ENCODE peak calls at places on chromosome 6, in seven cellular contexts. O is gastrocnemius medialis; I is astrocyte of the cerebellum; M is Jurkat, Clone E6-1; J is pancreas; Q is foreskin fibroblast; W is choroid plexus epithelial cell. Y is an unnamed sample.
A peak's percentile ranks its signal among the peaks of the same experiment; 100 is the strongest.

GRCh38 chr6:7106752-7107577 is 796 bp upstream of the RREB1 start:
- DNase-seq in W (peak; percentile 14), Q (peak; percentile 19), O (peak; percentile 7), M (no peak), I (no peak), J (peak; percentile 25), Y (peak; percentile 19)

GRCh38 chr6:161487694-161488093 is 213.8 kb upstream of the AGPAT4 start:
- DNase-seq in O (no peak), M (no peak), Q (no peak), I (no peak), J (no peak), W (no peak), Y (no peak)

GRCh38 chr6:152399409-152399808 is 237.8 kb downstream of the SYNE1 start:
- DNase-seq in W (no peak), M (no peak), O (no peak), I (no peak), J (no peak), Q (no peak), Y (no peak)

GRCh38 chr6:44156494-44157151 is 2.0 kb upstream of the CAPN11 start:
- DNase-seq in Q (no peak), M (no peak), I (no peak), W (no peak), O (no peak), J (peak; percentile 76), Y (no peak)

GRCh38 chr6:119226089-119226488 is 123.5 kb downstream of the MAN1A1 start:
- DNase-seq in J (no peak), Q (no peak), M (no peak), W (no peak), I (no peak), O (no peak), Y (no peak)

GRCh38 chr6:91483415-91483814 is 896.5 kb upstream of the MAP3K7 start:
- DNase-seq in I (no peak), Q (no peak), J (no peak), W (no peak), O (no peak), M (no peak), Y (no peak)

GRCh38 chr6:150910561-150910960 is 45.1 kb downstream of the MTHFD1L start:
- DNase-seq in I (no peak), M (no peak), W (no peak), Q (no peak), O (no peak), J (no peak), Y (no peak)

GRCh38 chr6:137799950-137800568 is 67.0 kb upstream of the TNFAIP3 start:
- DNase-seq in I (peak; percentile 13), W (peak; percentile 84), Q (no peak), M (peak; percentile 83), O (no peak), J (peak; percentile 8), Y (no peak)

GRCh38 chr6:15994814-15995459 is 133.9 kb upstream of the MYLIP start:
- DNase-seq in M (no peak), O (no peak), Q (no peak), W (no peak), I (no peak), J (no peak), Y (no peak)

GRCh38 chr6:146269482-146269881 is 240.6 kb downstream of the GRM1 start:
- DNase-seq in W (no peak), Q (no peak), M (no peak), J (no peak), O (no peak), I (no peak), Y (no peak)

DNA sequence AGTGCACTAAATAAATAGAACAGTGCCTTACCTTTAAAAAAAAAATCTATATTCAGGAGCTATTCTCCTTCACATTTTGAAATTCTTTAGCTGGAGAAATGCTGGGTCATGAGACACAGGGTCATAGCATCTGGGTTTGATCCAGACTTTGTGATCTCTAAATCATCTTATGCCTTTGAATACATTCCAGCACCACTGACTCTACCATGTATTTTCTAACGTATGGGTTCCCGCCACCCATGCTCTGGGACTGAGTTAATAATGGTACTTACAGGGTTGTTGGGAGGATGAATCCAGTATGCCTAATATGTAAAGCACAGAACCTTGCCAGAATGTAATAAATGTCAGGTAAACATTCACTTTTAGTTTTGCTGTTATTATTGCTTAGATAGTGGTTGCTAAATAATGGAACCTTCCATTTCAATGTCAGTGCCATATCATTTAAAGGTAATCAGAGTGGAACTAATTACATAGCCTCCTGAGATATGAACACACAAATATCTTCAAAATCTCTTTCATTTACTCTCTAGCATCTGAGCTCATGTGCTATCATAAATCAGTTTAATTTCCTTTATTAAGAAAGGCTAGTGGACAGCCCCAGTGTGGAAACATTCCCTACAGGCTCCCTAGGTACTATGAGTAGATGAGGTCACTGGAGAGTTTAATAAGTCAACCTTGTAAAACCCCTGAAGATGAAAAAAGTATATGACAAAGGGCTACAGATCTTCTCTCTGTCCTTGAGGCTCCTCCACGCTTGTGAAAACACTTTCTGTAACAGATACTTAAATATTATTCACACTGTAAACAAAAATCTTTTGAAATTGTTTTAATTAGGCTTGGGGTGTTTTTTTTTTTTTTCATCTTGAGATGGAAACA is 226.7 kb downstream of the ALDH8A1 start:
- DNase-seq in M (no peak), W (peak; percentile 85), I (no peak), Q (peak; percentile 59), J (no peak), O (no peak), Y (no peak)
- H3K4me3 ChIP-seq in M (no peak overlapping the region), W (no peak overlapping the region), I (no peak overlapping the region), Q (no peak overlapping the region), J (no peak overlapping the region), O (no peak overlapping the region), Y (no peak overlapping the region)

GRCh38 chr6:33904050-33904827 is 100.4 kb upstream of the MLN start:
- DNase-seq in O (no peak), J (peak; percentile 17), M (peak; percentile 97), W (peak; percentile 7), I (no peak), Q (no peak), Y (no peak)

GRCh38 chr6:33903579-33903978 is 99.8 kb upstream of the MLN start:
- DNase-seq in Q (no peak), M (no peak), O (no peak), W (no peak), I (no peak), J (no peak), Y (no peak)

GRCh38 chr6:33907227-33907626 is 103.4 kb upstream of the MLN start:
- DNase-seq in I (no peak), W (no peak), J (no peak), Q (no peak), M (no peak), O (no peak), Y (no peak)

GRCh38 chr6:33906413-33906812 is 102.6 kb upstream of the MLN start:
- DNase-seq in J (no peak), W (no peak), Q (no peak), M (no peak), I (no peak), O (no peak), Y (no peak)

DNA sequence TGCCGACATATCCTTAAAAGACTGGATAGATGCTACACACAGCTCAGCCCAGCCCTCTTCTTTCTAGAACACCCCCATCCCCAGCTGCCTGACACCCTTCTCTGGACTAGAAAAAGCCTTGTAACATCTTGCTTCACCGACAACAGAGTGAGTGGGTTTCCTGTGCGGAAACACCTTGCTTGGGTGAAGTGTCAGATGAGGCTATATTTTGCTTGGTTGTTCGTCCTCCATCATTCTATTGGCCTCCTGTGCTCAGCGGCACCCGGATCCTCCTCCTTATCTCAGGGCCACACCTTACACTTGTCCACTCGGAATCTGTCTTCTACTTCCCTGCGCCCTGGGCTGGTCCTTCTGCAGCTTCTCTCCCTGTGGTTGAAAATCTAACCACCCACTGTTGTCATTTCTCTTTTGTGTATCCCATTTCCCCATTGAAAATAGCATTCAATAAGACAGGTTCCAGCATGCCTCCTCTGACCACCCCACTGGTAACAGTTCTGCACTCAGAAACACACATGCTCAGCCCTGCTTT is 101.3 kb upstream of the MLN start:
- DNase-seq in Q (no peak), J (no peak), O (no peak), M (peak; percentile 98), W (no peak), I (no peak), Y (no peak)
- H3K4me3 ChIP-seq in Q (no peak overlapping the region), J (no peak overlapping the region), O (no peak overlapping the region), M (peak overlapping the region; percentile 57), W (no peak overlapping the region), I (no peak overlapping the region), Y (no peak overlapping the region)

GRCh38 chr6:109001554-109001953 is 93.1 kb downstream of the SESN1 start:
- DNase-seq in Q (no peak), I (no peak), W (peak; percentile 22), J (no peak), M (no peak), O (no peak), Y (no peak)
- H3K4me3 ChIP-seq in Q (no peak overlapping the region), I (no peak overlapping the region), W (no peak overlapping the region), J (no peak overlapping the region), M (no peak overlapping the region), O (peak overlapping the region; percentile 23), Y (no peak overlapping the region)

GRCh38 chr6:54427396-54427910 is 119.2 kb downstream of the TINAG start:
- DNase-seq in W (no peak), Q (peak; percentile 41), J (no peak), M (no peak), I (no peak), O (no peak), Y (no peak)
- H3K4me3 ChIP-seq in W (no peak overlapping the region), Q (no peak overlapping the region), J (no peak overlapping the region), M (no peak overlapping the region), I (no peak overlapping the region), O (no peak overlapping the region), Y (no peak overlapping the region)

DNA sequence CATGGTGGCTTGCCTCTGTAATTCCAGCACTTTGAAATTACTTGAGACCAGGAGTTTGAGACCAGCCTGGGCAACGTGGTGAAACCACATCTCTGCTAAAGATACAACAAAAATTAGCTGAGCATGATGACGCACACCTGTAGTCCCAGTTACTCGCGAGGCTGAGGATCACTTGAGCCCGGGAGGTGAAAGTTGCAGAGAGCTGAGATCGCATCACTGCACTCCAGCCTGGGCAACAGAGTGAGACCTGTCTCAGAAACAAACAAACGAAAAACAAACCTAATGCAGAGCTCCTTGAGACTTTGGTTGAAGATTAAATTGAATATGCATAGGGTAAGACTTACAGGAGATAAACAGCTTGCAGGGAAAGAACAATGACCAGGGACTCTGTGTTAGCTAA is 80.8 kb downstream of the SCAF8 start:
- DNase-seq in W (no peak), M (no peak), Q (no peak), I (no peak), J (no peak), O (no peak), Y (no peak)
- H3K4me3 ChIP-seq in W (no peak overlapping the region), M (no peak overlapping the region), Q (no peak overlapping the region), I (no peak overlapping the region), J (no peak overlapping the region), O (no peak overlapping the region), Y (no peak overlapping the region)

GRCh38 chr6:25219581-25220249 is 59.5 kb upstream of the CARMIL1 start:
- DNase-seq in I (no peak), M (no peak), J (no peak), Q (no peak), O (no peak), W (no peak), Y (no peak)

GRCh38 chr6:25218346-25218745 is 60.8 kb upstream of the CARMIL1 start:
- DNase-seq in I (no peak), O (no peak), M (no peak), J (no peak), W (no peak), Q (no peak), Y (no peak)

GRCh38 chr6:25222006-25222715 is 57.0 kb upstream of the CARMIL1 start:
- DNase-seq in M (no peak), Q (no peak), I (no peak), O (no peak), J (no peak), W (no peak), Y (no peak)

GRCh38 chr6:25219147-25219546 is 60.0 kb upstream of the CARMIL1 start:
- DNase-seq in Q (no peak), O (no peak), W (no peak), I (no peak), J (no peak), M (no peak), Y (no peak)

GRCh38 chr6:25220853-25221252 is 58.3 kb upstream of the CARMIL1 start:
- DNase-seq in W (no peak), I (no peak), O (no peak), M (no peak), J (peak; percentile 15), Q (no peak), Y (no peak)
- H3K4me3 ChIP-seq in W (no peak overlapping the region), I (no peak overlapping the region), O (no peak overlapping the region), M (no peak overlapping the region), J (no peak overlapping the region), Q (no peak overlapping the region), Y (no peak overlapping the region)